ENCODE peak calls at places on chromosomes 6 and 20, in six cellular contexts. One of them, this sample, is unnamed.

GRCh38 chr20:5171074-5171789 is 44.4 kb downstream of the CDS2 start:
- DNase-seq in left lobe of liver: no peak
- DNase-seq in GM23248: no peak
- DNase-seq in effector memory CD4-positive, alpha-beta T cell: no peak
- DNase-seq in stimulated activated naive CD8-positive, alpha-beta T cell treated with anti-CD3 and anti-CD28 coated beads, Interleukin-15, Interleukin-2, amounts not matched to agents 100 U/mL and 50 U/mL, for 24 hours: no peak
- DNase-seq in naive B cell: no peak
- DNase-seq in this sample: no peak

GRCh38 chr20:52783769-52784168 is 188.4 kb upstream of the TSHZ2 start:
- DNase-seq in left lobe of liver: no peak
- DNase-seq in GM23248: peak; percentile 8
- DNase-seq in effector memory CD4-positive, alpha-beta T cell: no peak
- DNase-seq in stimulated activated naive CD8-positive, alpha-beta T cell treated with anti-CD3 and anti-CD28 coated beads, Interleukin-15, Interleukin-2, amounts not matched to agents 100 U/mL and 50 U/mL, for 24 hours: peak; percentile 37
- DNase-seq in naive B cell: no peak
- DNase-seq in this sample: no peak

GRCh38 chr6:35707714-35708407 is 19.1 kb upstream of the FKBP5 start:
- DNase-seq in left lobe of liver: no peak
- DNase-seq in GM23248: no peak
- DNase-seq in effector memory CD4-positive, alpha-beta T cell: no peak
- DNase-seq in stimulated activated naive CD8-positive, alpha-beta T cell treated with anti-CD3 and anti-CD28 coated beads, Interleukin-15, Interleukin-2, amounts not matched to agents 100 U/mL and 50 U/mL, for 24 hours: no peak
- DNase-seq in naive B cell: no peak
- DNase-seq in this sample: no peak

GRCh38 chr6:72741083-72741482 is 119.2 kb downstream of the KCNQ5 start:
- DNase-seq in left lobe of liver: no peak
- DNase-seq in GM23248: no peak
- DNase-seq in effector memory CD4-positive, alpha-beta T cell: no peak
- DNase-seq in stimulated activated naive CD8-positive, alpha-beta T cell treated with anti-CD3 and anti-CD28 coated beads, Interleukin-15, Interleukin-2, amounts not matched to agents 100 U/mL and 50 U/mL, for 24 hours: no peak
- DNase-seq in naive B cell: no peak
- DNase-seq in this sample: no peak

GRCh38 chr6:15997751-15998388 is 131.0 kb upstream of the MYLIP start:
- DNase-seq in left lobe of liver: no peak
- DNase-seq in GM23248: no peak
- DNase-seq in effector memory CD4-positive, alpha-beta T cell: no peak
- DNase-seq in stimulated activated naive CD8-positive, alpha-beta T cell treated with anti-CD3 and anti-CD28 coated beads, Interleukin-15, Interleukin-2, amounts not matched to agents 100 U/mL and 50 U/mL, for 24 hours: no peak
- DNase-seq in naive B cell: no peak
- DNase-seq in this sample: no peak

GRCh38 chr6:3744901-3745470 is 6.5 kb downstream of the PXDC1 start:
- DNase-seq in left lobe of liver: peak; percentile 85
- DNase-seq in GM23248: peak; percentile 41
- DNase-seq in effector memory CD4-positive, alpha-beta T cell: no peak
- DNase-seq in stimulated activated naive CD8-positive, alpha-beta T cell treated with anti-CD3 and anti-CD28 coated beads, Interleukin-15, Interleukin-2, amounts not matched to agents 100 U/mL and 50 U/mL, for 24 hours: no peak
- DNase-seq in naive B cell: no peak
- DNase-seq in this sample: peak; percentile 88

GRCh38 chr20:23640018-23640872 is 2.5 kb upstream of the CST3 start:
- DNase-seq in left lobe of liver: peak; percentile 41
- DNase-seq in GM23248: no peak
- DNase-seq in effector memory CD4-positive, alpha-beta T cell: no peak
- DNase-seq in stimulated activated naive CD8-positive, alpha-beta T cell treated with anti-CD3 and anti-CD28 coated beads, Interleukin-15, Interleukin-2, amounts not matched to agents 100 U/mL and 50 U/mL, for 24 hours: no peak
- DNase-seq in naive B cell: no peak
- DNase-seq in this sample: no peak

GRCh38 chr6:104940238-104940880 is 16.5 kb upstream of the LIN28B start:
- DNase-seq in left lobe of liver: no peak
- DNase-seq in GM23248: no peak
- DNase-seq in effector memory CD4-positive, alpha-beta T cell: no peak
- DNase-seq in stimulated activated naive CD8-positive, alpha-beta T cell treated with anti-CD3 and anti-CD28 coated beads, Interleukin-15, Interleukin-2, amounts not matched to agents 100 U/mL and 50 U/mL, for 24 hours: no peak
- DNase-seq in naive B cell: no peak
- DNase-seq in this sample: no peak

GRCh38 chr6:153956807-153957206 is 82.2 kb upstream of the OPRM1 start:
- DNase-seq in left lobe of liver: no peak
- DNase-seq in GM23248: peak; percentile 85
- DNase-seq in effector memory CD4-positive, alpha-beta T cell: no peak
- DNase-seq in stimulated activated naive CD8-positive, alpha-beta T cell treated with anti-CD3 and anti-CD28 coated beads, Interleukin-15, Interleukin-2, amounts not matched to agents 100 U/mL and 50 U/mL, for 24 hours: no peak
- DNase-seq in naive B cell: no peak
- DNase-seq in this sample: no peak

GRCh38 chr6:28922004-28922840 is 1.6 kb downstream of the TRIM27 start:
- DNase-seq in left lobe of liver: no peak
- DNase-seq in GM23248: peak; percentile 73
- DNase-seq in effector memory CD4-positive, alpha-beta T cell: no peak
- DNase-seq in stimulated activated naive CD8-positive, alpha-beta T cell treated with anti-CD3 and anti-CD28 coated beads, Interleukin-15, Interleukin-2, amounts not matched to agents 100 U/mL and 50 U/mL, for 24 hours: no peak
- DNase-seq in naive B cell: no peak
- DNase-seq in this sample: no peak

GRCh38 chr6:21349834-21350233 is 243.7 kb upstream of the SOX4 start:
- DNase-seq in left lobe of liver: no peak
- DNase-seq in GM23248: no peak
- DNase-seq in effector memory CD4-positive, alpha-beta T cell: no peak
- DNase-seq in stimulated activated naive CD8-positive, alpha-beta T cell treated with anti-CD3 and anti-CD28 coated beads, Interleukin-15, Interleukin-2, amounts not matched to agents 100 U/mL and 50 U/mL, for 24 hours: no peak
- DNase-seq in naive B cell: no peak
- DNase-seq in this sample: no peak

GRCh38 chr6:36616888-36617521 is 22.8 kb downstream of the SRSF3 start:
- DNase-seq in left lobe of liver: peak; percentile 94
- DNase-seq in GM23248: peak; percentile 68
- DNase-seq in effector memory CD4-positive, alpha-beta T cell: no peak
- DNase-seq in stimulated activated naive CD8-positive, alpha-beta T cell treated with anti-CD3 and anti-CD28 coated beads, Interleukin-15, Interleukin-2, amounts not matched to agents 100 U/mL and 50 U/mL, for 24 hours: no peak
- DNase-seq in naive B cell: no peak
- DNase-seq in this sample: peak; percentile 87

GRCh38 chr20:24914388-24915241 is 34.5 kb upstream of the CST7 start:
- DNase-seq in left lobe of liver: no peak
- DNase-seq in GM23248: no peak
- DNase-seq in effector memory CD4-positive, alpha-beta T cell: no peak
- DNase-seq in stimulated activated naive CD8-positive, alpha-beta T cell treated with anti-CD3 and anti-CD28 coated beads, Interleukin-15, Interleukin-2, amounts not matched to agents 100 U/mL and 50 U/mL, for 24 hours: no peak
- DNase-seq in naive B cell: no peak
- DNase-seq in this sample: no peak

This sample was measured in right lobe of liver.